ENCODE peak calls at places on chromosome 14, in ten cellular contexts. N, Y, U, D, O, C, W, F, E and S are unnamed samples.

GRCh38 chr14:50780393-50780792 is 50.6 kb downstream of the NIN start:
- DNase-seq in Y (no peak), W (no peak), E (no peak), U (no peak), N (no peak), F (no peak), C (no peak), D (no peak), O (no peak), S (no peak)

GRCh38 chr14:58598028-58598850 is 39.5 kb upstream of the DACT1 start:
- DNase-seq in C (no peak), Y (no peak), E (no peak), O (no peak), F (no peak), U (no peak), W (no peak), N (no peak), D (peak), S (peak)

GRCh38 chr14:52377940-52378339 is 63.8 kb downstream of the PTGER2 start:
- DNase-seq in U (no peak), Y (no peak), E (no peak), D (peak), C (no peak), W (peak), F (no peak), N (no peak), O (no peak), S (no peak)

GRCh38 chr14:90398841-90399540 is 2.2 kb downstream of the CALM1 start:
- DNase-seq in O (no peak), N (no peak), F (no peak), D (no peak), U (no peak), C (no peak), E (no peak), Y (no peak), W (no peak), S (no peak)

GRCh38 chr14:44149597-44149996 is 357.5 kb downstream of the FSCB start:
- DNase-seq in D (peak), W (peak), O (no peak), F (no peak), N (no peak), E (no peak), U (peak), Y (no peak), C (no peak), S (no peak)

GRCh38 chr14:60151715-60152114 is 13.5 kb downstream of the DHRS7 start:
- DNase-seq in O (peak), N (peak), E (peak), C (peak), U (no peak), W (no peak), F (peak), Y (peak), D (peak), S (peak)

GRCh38 chr14:96434040-96434439 is 42.1 kb downstream of the AK7 start:
- DNase-seq in E (no peak), U (no peak), C (no peak), W (no peak), O (no peak), N (no peak), Y (no peak), F (no peak), D (no peak), S (no peak)

GRCh38 chr14:29892327-29892726 is 35.3 kb downstream of the PRKD1 start:
- DNase-seq in W (no peak), Y (no peak), N (no peak), D (no peak), C (no peak), O (no peak), F (no peak), E (peak), U (no peak), S (no peak)

GRCh38 chr14:21704340-21704737 is 30.7 kb upstream of the OR4E1 start:
- DNase-seq in C (no peak), F (no peak), W (peak), N (no peak), E (no peak), O (no peak), D (no peak), U (no peak), Y (no peak), S (no peak)

GRCh38 chr14:69661194-69661537 is 49.8 kb downstream of the SUSD6 start:
- DNase-seq in E (no peak), F (no peak), C (no peak), Y (no peak), D (no peak), N (no peak), U (no peak), O (no peak), W (no peak), S (no peak)

GRCh38 chr14:69662636-69663321 is 51.4 kb downstream of the SUSD6 start:
- DNase-seq in O (no peak), F (no peak), D (no peak), W (no peak), U (no peak), E (peak), Y (no peak), C (no peak), N (no peak), S (no peak)

GRCh38 chr14:69664865-69665526 is 53.6 kb downstream of the SUSD6 start:
- DNase-seq in O (no peak), Y (no peak), E (no peak), C (no peak), N (no peak), D (no peak), U (no peak), W (no peak), F (no peak), S (no peak)

GRCh38 chr14:69664190-69664742 is 52.9 kb downstream of the SUSD6 start:
- DNase-seq in F (no peak), O (no peak), W (no peak), D (no peak), E (no peak), N (no peak), C (no peak), Y (no peak), U (no peak), S (no peak)

DNA sequence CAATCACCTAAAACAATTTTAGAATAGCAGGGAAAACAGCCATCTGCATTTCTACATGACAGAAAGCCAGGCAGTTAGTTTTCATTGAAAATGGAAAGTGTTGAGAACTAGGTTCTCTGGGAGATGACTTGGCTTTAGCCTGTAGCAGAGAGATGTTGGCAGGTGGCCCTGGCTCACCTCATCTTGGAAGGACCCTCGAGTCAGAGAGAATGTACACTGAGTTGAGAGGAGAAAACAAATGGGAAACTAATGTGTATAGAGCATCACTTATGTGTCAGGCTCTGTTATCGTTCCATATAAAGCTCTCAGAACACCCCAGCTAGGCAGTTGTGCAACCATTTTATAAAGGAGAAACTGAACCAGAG is 51.9 kb downstream of the SUSD6 start:
- DNase-seq in U (no peak), N (no peak), W (no peak), C (no peak), Y (no peak), F (no peak), E (no peak), D (no peak), O (no peak), S (no peak)
- H3K4me3 ChIP-seq in U (no peak), N (no peak), W (no peak), C (no peak), Y (no peak), F (no peak), E (no peak), D (no peak), O (no peak), S (no peak)

GRCh38 chr14:64717870-64718269 is 13.6 kb downstream of the PLEKHG3 start:
- DNase-seq in W (peak), F (no peak), Y (no peak), C (no peak), U (no peak), N (no peak), E (no peak), D (no peak), O (no peak), S (no peak)

GRCh38 chr14:64714432-64715025 is 10.3 kb downstream of the PLEKHG3 start:
- DNase-seq in W (peak), C (no peak), Y (no peak), D (no peak), N (no peak), F (no peak), U (no peak), E (no peak), O (no peak), S (no peak)

GRCh38 chr14:64713677-64714076 is 9.5 kb downstream of the PLEKHG3 start:
- DNase-seq in U (no peak), O (no peak), E (no peak), C (no peak), W (no peak), Y (no peak), N (no peak), F (no peak), D (no peak), S (no peak)

GRCh38 chr14:64715146-64715627 is 11.0 kb downstream of the PLEKHG3 start:
- DNase-seq in Y (no peak), U (no peak), E (no peak), W (peak), C (no peak), N (no peak), D (no peak), O (no peak), F (no peak), S (no peak)

GRCh38 chr14:64715628-64716412 is 11.6 kb downstream of the PLEKHG3 start:
- DNase-seq in E (no peak), N (no peak), D (no peak), Y (no peak), F (peak), W (peak), O (no peak), C (no peak), U (no peak), S (no peak)
- H3K4me3 ChIP-seq in E (peak), N (peak), D (no peak), Y (no peak), F (peak), W (no peak), O (no peak), C (peak), U (peak), S (no peak)

GRCh38 chr14:105857223-105857815 is 330.9 kb downstream of the TMEM121 start:
- DNase-seq in O (no peak), F (peak), U (no peak), Y (no peak), E (no peak), W (no peak), D (no peak), C (peak), N (no peak), S (no peak)
- H3K4me3 ChIP-seq in O (no peak), F (no peak), U (no peak), Y (no peak), E (no peak), W (no peak), D (no peak), C (no peak), N (no peak), S (no peak)

DNA sequence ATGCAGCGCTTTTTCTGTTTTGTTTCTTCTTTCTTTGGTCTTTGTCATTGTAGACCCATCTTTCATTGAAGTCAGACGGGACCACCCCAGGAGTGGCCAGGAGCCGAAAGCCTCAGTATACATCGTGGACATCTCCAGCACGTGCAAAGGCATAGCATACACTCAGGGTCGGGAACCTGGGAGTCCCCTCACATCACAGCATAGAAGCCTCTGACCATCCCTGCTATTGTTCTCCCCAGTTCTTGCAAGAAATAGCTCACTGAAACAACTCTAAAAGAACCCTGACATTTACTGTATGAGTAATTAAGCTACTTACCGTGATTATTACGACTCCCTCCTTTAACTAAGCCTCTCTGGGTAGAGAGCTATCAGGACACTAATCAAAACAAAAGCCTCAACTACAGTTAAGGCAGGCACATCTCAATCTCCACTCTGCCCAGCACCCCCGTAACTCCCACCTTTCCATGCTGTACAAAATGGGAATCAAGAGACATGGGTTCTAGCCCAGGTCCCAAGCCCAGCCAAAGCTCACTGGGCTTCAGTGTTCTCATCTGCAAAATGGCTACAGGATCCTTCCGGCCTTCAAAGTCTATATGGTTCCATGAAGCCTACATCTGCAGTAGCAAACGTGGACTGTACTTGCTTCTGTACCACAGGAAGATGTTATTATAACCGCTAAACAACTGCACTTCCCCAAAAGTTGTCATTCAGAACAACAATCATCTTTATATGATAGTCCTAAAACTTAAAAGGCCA is 6.7 kb downstream of the CCDC88C start:
- DNase-seq in U (no peak), Y (no peak), F (no peak), W (no peak), O (no peak), E (no peak), N (no peak), D (peak), C (no peak), S (peak)
- H3K4me3 ChIP-seq in U (no peak), Y (peak), F (no peak), W (no peak), O (no peak), E (no peak), N (no peak), D (peak), C (no peak), S (peak)

DNA sequence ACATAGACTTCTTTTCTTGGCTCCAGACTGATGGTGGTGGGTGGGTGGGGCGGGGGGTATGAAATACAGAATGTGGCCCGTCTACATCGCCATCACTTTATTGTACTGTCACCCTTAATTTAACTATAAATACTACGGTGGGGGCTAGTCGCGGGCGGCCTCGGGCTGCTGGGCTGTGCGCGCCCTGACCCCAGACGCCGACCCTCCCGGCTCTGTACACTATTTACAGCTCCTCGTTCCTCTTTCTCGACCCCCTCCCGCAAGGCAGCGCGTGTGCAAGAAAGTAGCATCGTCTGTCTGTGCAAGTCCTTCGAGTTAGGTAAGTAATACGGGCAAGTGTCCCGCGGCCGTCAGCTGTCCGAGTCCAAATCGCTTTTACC is 1.8 kb downstream of the GSC start:
- DNase-seq in U (no peak), F (no peak), O (no peak), W (no peak), D (no peak), N (no peak), E (no peak), C (no peak), Y (no peak), S (no peak)
- H3K4me3 ChIP-seq in U (peak), F (no peak), O (no peak), W (peak), D (no peak), N (no peak), E (peak), C (peak), Y (no peak), S (no peak)

GRCh38 chr14:99938376-99938775 is 126.8 kb upstream of the EVL start:
- DNase-seq in Y (no peak), D (no peak), N (no peak), F (no peak), E (no peak), W (no peak), O (no peak), U (no peak), C (no peak), S (no peak)

GRCh38 chr14:99938896-99939295 is 126.3 kb upstream of the EVL start:
- DNase-seq in N (no peak), D (no peak), U (no peak), E (no peak), W (no peak), F (no peak), C (no peak), Y (no peak), O (no peak), S (no peak)

GRCh38 chr14:99936738-99937474 is 128.3 kb upstream of the EVL start:
- DNase-seq in W (peak), U (no peak), D (no peak), E (no peak), O (no peak), Y (no peak), C (no peak), F (no peak), N (no peak), S (no peak)

GRCh38 chr14:99936056-99936455 is 129.2 kb upstream of the EVL start:
- DNase-seq in F (no peak), U (no peak), C (no peak), D (no peak), N (no peak), E (peak), W (no peak), Y (no peak), O (no peak), S (no peak)

DNA sequence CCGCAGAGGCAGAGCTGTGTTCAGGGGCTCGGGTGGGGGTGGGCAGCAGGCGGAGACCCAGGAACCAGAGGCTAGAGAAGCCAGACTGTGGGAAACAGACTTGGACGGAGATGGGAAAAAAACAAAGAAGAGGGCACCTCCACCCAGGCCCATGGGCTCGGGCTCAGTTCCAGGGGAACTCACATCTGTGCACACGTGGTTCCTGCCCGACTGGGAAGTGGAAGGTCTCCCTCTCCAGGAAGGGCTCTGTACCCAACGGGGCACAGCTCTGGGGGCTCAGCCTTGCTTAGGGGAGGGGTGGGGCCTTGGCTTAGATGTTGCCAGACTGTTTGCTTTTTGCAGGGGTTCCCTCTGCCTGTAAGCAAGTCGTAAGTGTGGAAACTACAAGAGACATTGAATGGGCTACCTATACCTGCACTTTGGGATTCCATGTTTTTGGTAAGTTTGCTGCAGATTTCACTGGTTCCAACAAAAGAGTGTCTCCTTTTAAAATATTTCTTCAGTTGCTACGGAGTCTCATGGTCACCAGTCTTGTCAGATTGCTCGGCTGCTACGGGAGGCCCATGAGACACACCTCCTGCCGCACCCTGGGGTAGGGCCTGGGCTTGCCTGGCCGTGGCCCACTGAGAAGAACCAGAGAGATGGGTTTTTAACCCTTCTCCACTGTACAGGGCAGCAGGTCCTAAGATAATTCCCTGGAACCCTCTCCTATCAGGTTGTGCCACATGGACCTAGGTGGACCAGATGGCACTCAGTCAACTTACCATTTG is 127.6 kb upstream of the EVL start:
- DNase-seq in F (no peak), E (no peak), C (no peak), O (no peak), W (no peak), N (no peak), Y (no peak), D (no peak), U (no peak), S (no peak)
- H3K4me3 ChIP-seq in F (no peak), E (no peak), C (no peak), O (no peak), W (no peak), N (no peak), Y (no peak), D (no peak), U (no peak), S (no peak)

GRCh38 chr14:94113490-94113889 is 3.0 kb downstream of the IFI27 start:
- DNase-seq in O (no peak), C (no peak), U (no peak), F (no peak), W (no peak), N (no peak), D (no peak), E (no peak), Y (no peak), S (no peak)
- H3K4me3 ChIP-seq in O (no peak), C (peak), U (no peak), F (no peak), W (no peak), N (no peak), D (no peak), E (no peak), Y (no peak), S (no peak)

GRCh38 chr14:77077040-77077439 is 21.0 kb upstream of the CIPC start:
- DNase-seq in O (no peak), W (no peak), Y (no peak), N (no peak), D (no peak), E (no peak), U (no peak), C (no peak), F (no peak), S (no peak)

GRCh38 chr14:77069551-77069950 is 28.5 kb upstream of the CIPC start:
- DNase-seq in C (no peak), F (no peak), W (no peak), O (no peak), U (no peak), N (no peak), Y (no peak), D (no peak), E (no peak), S (no peak)

GRCh38 chr14:77071938-77072388 is 26.1 kb upstream of the CIPC start:
- DNase-seq in E (no peak), O (no peak), C (no peak), N (no peak), U (no peak), D (no peak), F (no peak), Y (no peak), W (peak), S (no peak)

GRCh38 chr14:77076118-77076631 is 21.9 kb upstream of the CIPC start:
- DNase-seq in N (no peak), C (peak), Y (no peak), O (no peak), D (no peak), W (peak), F (peak), E (no peak), U (peak), S (no peak)

GRCh38 chr14:77074969-77075368 is 23.1 kb upstream of the CIPC start:
- DNase-seq in F (no peak), C (no peak), W (no peak), O (no peak), U (no peak), D (no peak), Y (no peak), E (no peak), N (no peak), S (no peak)
- H3K4me3 ChIP-seq in F (no peak), C (no peak), W (no peak), O (no peak), U (no peak), D (no peak), Y (no peak), E (no peak), N (no peak), S (no peak)

DNA sequence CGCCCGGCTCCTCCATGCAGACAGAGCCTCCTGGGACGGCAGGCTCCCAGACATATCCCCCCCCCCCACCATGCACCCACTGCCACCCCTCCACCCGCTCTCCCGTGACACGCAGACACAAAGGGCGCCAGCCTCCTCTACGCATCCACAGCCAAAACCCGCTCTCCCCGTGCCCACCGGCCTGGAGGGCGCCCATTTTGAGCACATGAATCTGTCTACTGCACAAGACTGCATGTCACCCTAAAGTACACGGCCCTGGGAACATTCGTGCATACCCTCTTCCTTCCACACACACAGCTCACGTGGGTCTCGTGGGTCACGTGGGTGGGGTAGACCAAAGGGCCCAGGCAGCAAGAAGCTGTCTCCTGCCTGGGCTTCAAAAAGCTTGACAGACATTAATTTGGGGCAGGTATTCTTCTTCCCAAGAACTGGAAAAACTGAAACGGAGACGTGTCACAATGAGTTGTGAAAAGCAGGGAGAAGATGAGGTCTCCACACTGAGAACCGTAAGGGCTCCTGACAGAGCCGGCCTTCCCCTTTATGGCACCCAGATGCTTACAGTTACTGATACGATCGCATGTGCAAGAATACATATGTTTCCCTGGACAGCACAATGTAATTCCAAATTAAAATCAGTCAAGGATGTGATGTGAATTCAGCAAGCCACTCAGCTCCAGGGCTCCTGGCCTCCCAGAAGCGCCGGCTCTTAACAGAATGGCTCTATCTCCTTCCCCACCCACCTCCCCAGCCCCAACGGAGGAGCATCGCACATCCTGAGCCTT is 2.0 kb downstream of the TGFB3 start:
- DNase-seq in Y (no peak), O (no peak), U (no peak), E (no peak), W (no peak), N (no peak), C (peak), F (no peak), D (no peak), S (no peak)
- H3K4me3 ChIP-seq in Y (no peak), O (peak), U (no peak), E (peak), W (no peak), N (no peak), C (peak), F (peak), D (no peak), S (no peak)